ENCODE peak calls at places on chromosomes 4 and X, in six cellular contexts. One of them, this sample, is unnamed.

GRCh38 chr4:177107288-177107901 is 202.3 kb upstream of the NEIL3 start:
- DNase-seq in IMR-90: no peak
- DNase-seq in breast epithelium: no peak
- DNase-seq in right lobe of liver: no peak
- DNase-seq in RWPE1: no peak
- DNase-seq in GM13977: no peak
- DNase-seq in this sample: peak

GRCh38 chrX:20265726-20266681 is 705 bp downstream of the RPS6KA3 start:
- DNase-seq in IMR-90: peak
- DNase-seq in breast epithelium: peak
- DNase-seq in right lobe of liver: peak
- DNase-seq in RWPE1: no peak
- DNase-seq in GM13977: peak
- DNase-seq in this sample: no peak

GRCh38 chrX:1045680-1046314 is 166.7 kb downstream of the CRLF2 start:
- DNase-seq in IMR-90: no peak
- DNase-seq in breast epithelium: no peak
- DNase-seq in right lobe of liver: no peak
- DNase-seq in RWPE1: no peak
- DNase-seq in GM13977: no peak
- DNase-seq in this sample: no peak

GRCh38 chrX:19954707-19955106 is 36.2 kb downstream of the BCLAF3 start:
- DNase-seq in IMR-90: peak
- DNase-seq in breast epithelium: no peak
- DNase-seq in right lobe of liver: no peak
- DNase-seq in RWPE1: no peak
- DNase-seq in GM13977: no peak
- DNase-seq in this sample: no peak

GRCh38 chrX:137031517-137032377 is 2.0 kb downstream of the GPR101 start:
- DNase-seq in IMR-90: peak
- DNase-seq in breast epithelium: no peak
- DNase-seq in right lobe of liver: no peak
- DNase-seq in RWPE1: no peak
- DNase-seq in GM13977: peak
- DNase-seq in this sample: no peak

GRCh38 chrX:53266175-53266574 is 15.2 kb downstream of the IQSEC2 start:
- DNase-seq in IMR-90: no peak
- DNase-seq in breast epithelium: no peak
- DNase-seq in right lobe of liver: no peak
- DNase-seq in RWPE1: no peak
- DNase-seq in GM13977: no peak
- DNase-seq in this sample: no peak

GRCh38 chr4:183396187-183396738 is 48.2 kb upstream of the CDKN2AIP start:
- DNase-seq in IMR-90: peak
- DNase-seq in breast epithelium: no peak
- DNase-seq in right lobe of liver: no peak
- DNase-seq in RWPE1: no peak
- DNase-seq in GM13977: no peak
- DNase-seq in this sample: no peak

GRCh38 chrX:57211906-57212305 is 74.6 kb upstream of the FAAH2 start:
- DNase-seq in IMR-90: no peak
- DNase-seq in breast epithelium: no peak
- DNase-seq in right lobe of liver: no peak
- DNase-seq in RWPE1: no peak
- DNase-seq in GM13977: no peak
- DNase-seq in this sample: no peak

GRCh38 chrX:134670241-134670811 is 12.1 kb upstream of the PLAC1 start:
- DNase-seq in IMR-90: peak
- DNase-seq in breast epithelium: peak
- DNase-seq in right lobe of liver: no peak
- DNase-seq in RWPE1: peak
- DNase-seq in GM13977: no peak
- DNase-seq in this sample: peak

GRCh38 chrX:103475381-103475780 is 43.9 kb downstream of the RAB40A start:
- DNase-seq in IMR-90: peak
- DNase-seq in breast epithelium: no peak
- DNase-seq in right lobe of liver: no peak
- DNase-seq in RWPE1: no peak
- DNase-seq in GM13977: no peak
- DNase-seq in this sample: no peak

GRCh38 chr4:134027931-134028330 is 173.7 kb downstream of the PABPC4L start:
- DNase-seq in IMR-90: peak
- DNase-seq in breast epithelium: no peak
- DNase-seq in right lobe of liver: no peak
- DNase-seq in RWPE1: peak
- DNase-seq in GM13977: no peak
- DNase-seq in this sample: peak

GRCh38 chrX:46758956-46759644 is at the start of gene SLC9A7:
- DNase-seq in IMR-90: peak
- DNase-seq in breast epithelium: peak
- DNase-seq in right lobe of liver: peak
- DNase-seq in RWPE1: peak
- DNase-seq in GM13977: peak
- DNase-seq in this sample: no peak

GRCh38 chrX:153829799-153830631 is at the start of gene PDZD4:
- DNase-seq in IMR-90: no peak
- DNase-seq in breast epithelium: no peak
- DNase-seq in right lobe of liver: no peak
- DNase-seq in RWPE1: no peak
- DNase-seq in GM13977: peak
- DNase-seq in this sample: no peak

GRCh38 chr4:80062527-80062926 is 10.5 kb downstream of the ANTXR2 start:
- DNase-seq in IMR-90: no peak
- DNase-seq in breast epithelium: no peak
- DNase-seq in right lobe of liver: no peak
- DNase-seq in RWPE1: no peak
- DNase-seq in GM13977: no peak
- DNase-seq in this sample: no peak

GRCh38 chrX:113741744-113742143 is 842.1 kb upstream of the HTR2C start:
- DNase-seq in IMR-90: no peak
- DNase-seq in breast epithelium: no peak
- DNase-seq in right lobe of liver: no peak
- DNase-seq in RWPE1: peak
- DNase-seq in GM13977: no peak
- DNase-seq in this sample: no peak

GRCh38 chr4:147325566-147325965 is 155.3 kb upstream of the EDNRA start:
- DNase-seq in IMR-90: peak
- DNase-seq in breast epithelium: no peak
- DNase-seq in right lobe of liver: no peak
- DNase-seq in RWPE1: no peak
- DNase-seq in GM13977: no peak
- DNase-seq in this sample: no peak

GRCh38 chr4:55169352-55169959 is 44.1 kb upstream of the KDR start:
- DNase-seq in IMR-90: peak
- DNase-seq in breast epithelium: no peak
- DNase-seq in right lobe of liver: no peak
- DNase-seq in RWPE1: no peak
- DNase-seq in GM13977: no peak
- DNase-seq in this sample: no peak

GRCh38 chr4:113641025-113641431 is 120.5 kb downstream of the CAMK2D start:
- DNase-seq in IMR-90: no peak
- DNase-seq in breast epithelium: no peak
- DNase-seq in right lobe of liver: no peak
- DNase-seq in RWPE1: no peak
- DNase-seq in GM13977: peak
- DNase-seq in this sample: no peak

GRCh38 chr4:149311076-149311475 is 504.6 kb downstream of the IQCM start:
- DNase-seq in IMR-90: no peak
- DNase-seq in breast epithelium: no peak
- DNase-seq in right lobe of liver: no peak
- DNase-seq in RWPE1: no peak
- DNase-seq in GM13977: no peak
- DNase-seq in this sample: no peak

GRCh38 chr4:173794662-173795061 is 264.6 kb upstream of the HAND2 start:
- DNase-seq in IMR-90: peak
- DNase-seq in breast epithelium: no peak
- DNase-seq in right lobe of liver: no peak
- DNase-seq in RWPE1: no peak
- DNase-seq in GM13977: no peak
- DNase-seq in this sample: no peak

GRCh38 chrX:13620202-13620601 is 32.7 kb upstream of the TCEANC start:
- DNase-seq in IMR-90: no peak
- DNase-seq in breast epithelium: no peak
- DNase-seq in right lobe of liver: no peak
- DNase-seq in RWPE1: no peak
- DNase-seq in GM13977: no peak
- DNase-seq in this sample: no peak

GRCh38 chr4:173189117-173189693 is 20.6 kb downstream of the GALNT7 start:
- DNase-seq in IMR-90: peak
- DNase-seq in breast epithelium: no peak
- DNase-seq in right lobe of liver: no peak
- DNase-seq in RWPE1: no peak
- DNase-seq in GM13977: no peak
- DNase-seq in this sample: no peak

GRCh38 chr4:148962539-148963290 is 520.5 kb upstream of the NR3C2 start:
- DNase-seq in IMR-90: peak
- DNase-seq in breast epithelium: no peak
- DNase-seq in right lobe of liver: no peak
- DNase-seq in RWPE1: peak
- DNase-seq in GM13977: no peak
- DNase-seq in this sample: no peak

GRCh38 chr4:75892508-75892907 is 9.7 kb downstream of the PPEF2 start:
- DNase-seq in IMR-90: no peak
- DNase-seq in breast epithelium: no peak
- DNase-seq in right lobe of liver: no peak
- DNase-seq in RWPE1: peak
- DNase-seq in GM13977: no peak
- DNase-seq in this sample: no peak

GRCh38 chr4:159052315-159052714 is 50.6 kb upstream of the RAPGEF2 start:
- DNase-seq in IMR-90: no peak
- DNase-seq in breast epithelium: no peak
- DNase-seq in right lobe of liver: no peak
- DNase-seq in RWPE1: no peak
- DNase-seq in GM13977: no peak
- DNase-seq in this sample: no peak

GRCh38 chr4:17065821-17066220 is 167.4 kb upstream of the LDB2 start:
- DNase-seq in IMR-90: no peak
- DNase-seq in breast epithelium: no peak
- DNase-seq in right lobe of liver: no peak
- DNase-seq in RWPE1: no peak
- DNase-seq in GM13977: no peak
- DNase-seq in this sample: no peak

GRCh38 chr4:1380368-1381151 is 25.7 kb downstream of the NKX1-1 start:
- DNase-seq in IMR-90: no peak
- DNase-seq in breast epithelium: peak
- DNase-seq in right lobe of liver: peak
- DNase-seq in RWPE1: no peak
- DNase-seq in GM13977: no peak
- DNase-seq in this sample: no peak

GRCh38 chr4:178068136-178068535 is 625.9 kb upstream of the AGA start:
- DNase-seq in IMR-90: no peak
- DNase-seq in breast epithelium: no peak
- DNase-seq in right lobe of liver: no peak
- DNase-seq in RWPE1: no peak
- DNase-seq in GM13977: no peak
- DNase-seq in this sample: no peak

GRCh38 chr4:112726041-112726440 is 89.1 kb downstream of the LARP7 start:
- DNase-seq in IMR-90: no peak
- DNase-seq in breast epithelium: no peak
- DNase-seq in right lobe of liver: no peak
- DNase-seq in RWPE1: no peak
- DNase-seq in GM13977: no peak
- DNase-seq in this sample: no peak

DNA sequence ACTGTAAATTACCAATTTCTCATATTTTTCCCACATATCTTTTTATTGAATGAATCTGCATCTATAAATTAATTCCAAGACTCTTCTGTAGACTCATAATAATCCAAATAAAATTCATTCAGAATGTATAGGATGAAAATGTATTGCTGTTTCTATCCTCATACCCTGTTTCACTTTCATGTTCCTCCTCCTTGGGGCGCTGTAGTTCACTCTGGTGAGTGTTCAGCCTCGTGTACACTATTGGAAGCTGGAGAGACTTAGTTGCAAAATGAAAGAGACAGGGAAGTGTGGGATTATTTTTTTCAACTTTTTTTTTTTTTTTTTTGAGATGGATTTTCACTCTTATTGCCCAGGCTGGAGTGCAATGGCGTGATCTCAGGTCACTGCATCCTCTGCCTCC is 296.1 kb downstream of the TLL1 start:
- DNase-seq in IMR-90: no peak
- DNase-seq in breast epithelium: no peak
- DNase-seq in right lobe of liver: no peak
- DNase-seq in RWPE1: no peak
- DNase-seq in GM13977: no peak
- DNase-seq in this sample: no peak
- TF ChIP-seq CTCF in IMR-90: no peak
- TF ChIP-seq CTCF in breast epithelium: no peak
- TF ChIP-seq CTCF in right lobe of liver: no peak
- TF ChIP-seq CTCF in RWPE1: no peak
- TF ChIP-seq CTCF in GM13977: peak
- TF ChIP-seq CTCF in this sample: peak

DNA sequence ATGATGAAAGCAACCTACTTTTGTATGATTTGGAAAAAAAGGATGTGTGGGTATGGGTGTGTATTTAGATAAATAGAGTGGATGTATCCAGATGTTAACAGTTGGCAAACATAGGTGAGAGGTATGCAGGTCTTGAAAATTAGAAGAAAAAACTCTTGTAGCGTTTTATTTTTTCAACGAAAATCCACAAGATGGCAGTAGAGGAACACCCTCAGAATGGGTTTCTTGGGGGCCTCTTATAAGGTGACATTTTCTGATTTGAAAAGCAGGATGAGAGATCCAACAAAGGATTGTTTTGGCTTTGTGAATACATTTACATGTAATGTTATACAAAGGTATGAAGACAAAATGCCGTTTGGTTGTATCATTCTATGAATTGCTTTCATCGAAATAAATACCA is 68.3 kb downstream of the FMR1NB start:
- DNase-seq in IMR-90: peak
- DNase-seq in breast epithelium: no peak
- DNase-seq in right lobe of liver: no peak
- DNase-seq in RWPE1: peak
- DNase-seq in GM13977: peak
- DNase-seq in this sample: no peak
- TF ChIP-seq CTCF in IMR-90: peak
- TF ChIP-seq CTCF in breast epithelium: peak
- TF ChIP-seq CTCF in right lobe of liver: peak
- TF ChIP-seq CTCF in RWPE1: peak
- TF ChIP-seq CTCF in GM13977: peak
- TF ChIP-seq CTCF in this sample: peak

DNA sequence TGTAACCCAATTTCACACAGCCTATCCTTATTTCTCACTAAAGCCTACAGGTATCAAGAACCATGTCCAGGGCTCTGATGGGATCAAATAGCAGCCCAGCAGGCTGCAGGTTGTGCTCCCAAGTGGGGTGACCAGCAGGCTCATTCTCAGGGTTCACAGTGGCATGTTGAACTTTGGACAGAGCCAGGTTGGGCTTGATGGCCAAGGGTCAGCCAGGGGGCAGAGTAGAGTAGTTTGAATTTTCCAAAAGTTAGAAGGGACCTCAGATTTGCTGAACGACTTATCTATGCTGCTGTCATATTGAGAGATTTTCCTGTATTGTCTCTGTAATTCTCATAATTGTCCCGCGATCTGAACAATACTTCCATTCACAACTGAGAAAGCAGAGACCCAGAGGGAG is 310.8 kb upstream of the BOD1L1 start:
- DNase-seq in IMR-90: no peak
- DNase-seq in breast epithelium: no peak
- DNase-seq in right lobe of liver: no peak
- DNase-seq in RWPE1: no peak
- DNase-seq in GM13977: no peak
- DNase-seq in this sample: no peak
- TF ChIP-seq CTCF in IMR-90: no peak
- TF ChIP-seq CTCF in breast epithelium: no peak
- TF ChIP-seq CTCF in right lobe of liver: no peak
- TF ChIP-seq CTCF in RWPE1: no peak
- TF ChIP-seq CTCF in GM13977: no peak
- TF ChIP-seq CTCF in this sample: no peak

GRCh38 chr4:37594095-37594494 is 92.1 kb downstream of the RELL1 start:
- DNase-seq in IMR-90: no peak
- DNase-seq in breast epithelium: no peak
- DNase-seq in right lobe of liver: no peak
- DNase-seq in RWPE1: no peak
- DNase-seq in GM13977: no peak
- DNase-seq in this sample: no peak
- TF ChIP-seq CTCF in IMR-90: no peak
- TF ChIP-seq CTCF in breast epithelium: no peak
- TF ChIP-seq CTCF in right lobe of liver: no peak
- TF ChIP-seq CTCF in RWPE1: no peak
- TF ChIP-seq CTCF in GM13977: no peak
- TF ChIP-seq CTCF in this sample: peak